ENCODE peak calls at places on chromosome 10, in four cellular contexts. R, Q, K and W are unnamed samples.

GRCh38 chr10:114541081-114541833 is 116.8 kb downstream of the ABLIM1 start:
- DNase-seq in Q (peak), K (no peak), R (no peak), W (no peak)

GRCh38 chr10:51770719-51771118 is 71.3 kb upstream of the CSTF2T start:
- DNase-seq in K (no peak), Q (no peak), R (no peak), W (no peak)

GRCh38 chr10:88316292-88316861 is 266.7 kb downstream of the RNLS start:
- DNase-seq in K (no peak), Q (no peak), R (no peak), W (no peak)

GRCh38 chr10:120632936-120633335 is 175.9 kb downstream of the PLPP4 start:
- DNase-seq in Q (no peak), K (no peak), R (no peak), W (no peak)

GRCh38 chr10:133377818-133378250 is 1.2 kb upstream of the PAOX start:
- DNase-seq in R (no peak), K (no peak), Q (no peak), W (no peak)

GRCh38 chr10:50554995-50555568 is 68.7 kb downstream of the SGMS1 start:
- DNase-seq in K (peak), Q (no peak), R (no peak), W (no peak)

GRCh38 chr10:113463777-113464176 is 89.1 kb upstream of the HABP2 start:
- DNase-seq in R (no peak), K (no peak), Q (no peak), W (no peak)

GRCh38 chr10:121240011-121240410 is 358.2 kb downstream of the FGFR2 start:
- DNase-seq in Q (no peak), K (no peak), R (peak), W (no peak)

GRCh38 chr10:67815571-67816059 is 22.4 kb downstream of the DNAJC12 start:
- DNase-seq in K (no peak), Q (no peak), R (peak), W (no peak)

GRCh38 chr10:74923556-74923955 is 97.2 kb downstream of the KAT6B start:
- DNase-seq in R (no peak), K (peak), Q (no peak), W (no peak)

GRCh38 chr10:132258423-132258822 is 49.3 kb downstream of the STK32C start:
- DNase-seq in R (no peak), K (no peak), Q (no peak), W (no peak)

GRCh38 chr10:75681334-75681733 is 249.9 kb downstream of the LRMDA start:
- DNase-seq in K (no peak), Q (no peak), R (no peak), W (no peak)